ENCODE peak calls at places on chromosomes 16 and 17, in nine cellular contexts. O is IMR-90; X is fibroblast of pulmonary artery; R is naive thymus-derived CD8-positive, alpha-beta T cell; Y is hippocampal formation; G is type B pancreatic cell; M is ovary; A is CD8-positive, alpha-beta T cell; V is T-cell. N is an unnamed sample.

GRCh38 chr17:50363217-50364060 is 9.5 kb downstream of the MRPL27 start:
- DNase-seq in O (peak), X (peak), R (no peak), Y (peak), G (no peak), M (peak), A (no peak), V (no peak), N (no peak)

GRCh38 chr16:85810742-85811115 is 11.2 kb downstream of the COX4I1 start:
- DNase-seq in O (no peak), X (no peak), R (peak), Y (no peak), G (no peak), M (no peak), A (no peak), V (no peak), N (no peak)

GRCh38 chr17:72123496-72123963 is 2.7 kb downstream of the SOX9 start:
- DNase-seq in O (no peak), X (no peak), R (no peak), Y (no peak), G (no peak), M (no peak), A (no peak), V (no peak), N (no peak)

GRCh38 chr17:27800522-27800921 is at the start of gene NOS2:
- DNase-seq in O (no peak), X (no peak), R (no peak), Y (no peak), G (no peak), M (no peak), A (no peak), V (no peak), N (no peak)

GRCh38 chr16:57213462-57213861 is 27.3 kb downstream of the RSPRY1 start:
- DNase-seq in O (no peak), X (no peak), R (no peak), Y (no peak), G (no peak), M (no peak), A (no peak), V (no peak), N (no peak)

GRCh38 chr17:8095361-8095760 is 7.8 kb upstream of the ALOX12B start:
- DNase-seq in O (no peak), X (no peak), R (peak), Y (no peak), G (no peak), M (no peak), A (no peak), V (no peak), N (no peak)

GRCh38 chr16:57725077-57725953 is 10.3 kb upstream of the KATNB1 start:
- DNase-seq in O (no peak), X (no peak), R (no peak), Y (no peak), G (no peak), M (no peak), A (no peak), V (no peak), N (no peak)

GRCh38 chr17:7251330-7252175 is at the start of gene CTDNEP1:
- DNase-seq in O (peak), X (peak), R (peak), Y (peak), G (peak), M (peak), A (peak), V (peak), N (peak)

GRCh38 chr16:50279142-50279865 is 13.0 kb downstream of the ADCY7 start:
- DNase-seq in O (no peak), X (no peak), R (no peak), Y (peak), G (no peak), M (no peak), A (no peak), V (no peak), N (no peak)

GRCh38 chr16:72029567-72030271 is 21.2 kb downstream of the DHODH start:
- DNase-seq in O (no peak), X (no peak), R (no peak), Y (no peak), G (no peak), M (no peak), A (no peak), V (no peak), N (no peak)

GRCh38 chr16:73371584-73372319 is 323.8 kb upstream of the ZFHX3 start:
- DNase-seq in O (no peak), X (no peak), R (no peak), Y (no peak), G (no peak), M (no peak), A (no peak), V (no peak), N (no peak)

GRCh38 chr17:41098476-41098875 is 534 bp upstream of the KRTAP4-8 start:
- DNase-seq in O (peak), X (no peak), R (no peak), Y (no peak), G (no peak), M (no peak), A (no peak), V (no peak), N (no peak)

GRCh38 chr17:47615766-47616424 is 33.8 kb upstream of the KPNB1 start:
- DNase-seq in O (peak), X (peak), R (no peak), Y (peak), G (no peak), M (no peak), A (no peak), V (no peak), N (peak)

GRCh38 chr17:61306003-61306402 is 93.6 kb upstream of the TBX2 start:
- DNase-seq in O (no peak), X (no peak), R (no peak), Y (no peak), G (no peak), M (no peak), A (no peak), V (no peak), N (no peak)

GRCh38 chr17:74603746-74604145 is 11.7 kb upstream of the CD300LD start:
- DNase-seq in O (no peak), X (no peak), R (no peak), Y (no peak), G (no peak), M (no peak), A (no peak), V (no peak), N (no peak)

GRCh38 chr17:36977066-36977465 is 28.3 kb downstream of the AATF start:
- DNase-seq in O (no peak), X (no peak), R (no peak), Y (no peak), G (no peak), M (no peak), A (no peak), V (no peak), N (no peak)

GRCh38 chr16:64280317-64280716 is 841.5 kb downstream of the CDH11 start:
- DNase-seq in O (no peak), X (no peak), R (no peak), Y (no peak), G (no peak), M (no peak), A (no peak), V (no peak), N (no peak)

GRCh38 chr17:13003927-13004326 is 13.9 kb downstream of the ELAC2 start:
- DNase-seq in O (no peak), X (no peak), R (no peak), Y (no peak), G (no peak), M (no peak), A (no peak), V (no peak), N (no peak)

GRCh38 chr17:74177018-74177450 is 26.4 kb upstream of the RPL38 start:
- DNase-seq in O (peak), X (no peak), R (no peak), Y (no peak), G (no peak), M (no peak), A (no peak), V (no peak), N (no peak)

GRCh38 chr17:63099420-63099819 is 133.4 kb downstream of the TANC2 start:
- DNase-seq in O (no peak), X (no peak), R (no peak), Y (no peak), G (no peak), M (no peak), A (no peak), V (no peak), N (no peak)

GRCh38 chr16:7116734-7117133 is 215.9 kb upstream of the RBFOX1 start:
- DNase-seq in O (no peak), X (no peak), R (no peak), Y (no peak), G (no peak), M (no peak), A (no peak), V (no peak), N (no peak)

GRCh38 chr16:83939266-83939856 is 13.7 kb upstream of the OSGIN1 start:
- DNase-seq in O (no peak), X (no peak), R (no peak), Y (no peak), G (no peak), M (no peak), A (no peak), V (no peak), N (no peak)

GRCh38 chr17:65143899-65144590 is 6.9 kb downstream of the RGS9 start:
- DNase-seq in O (no peak), X (no peak), R (no peak), Y (no peak), G (no peak), M (no peak), A (no peak), V (no peak), N (no peak)

GRCh38 chr17:3535253-3535995 is 22.2 kb downstream of the TRPV3 start:
- DNase-seq in O (peak), X (peak), R (peak), Y (peak), G (no peak), M (peak), A (peak), V (peak), N (peak)

GRCh38 chr17:7043544-7044268 is at the start of gene SLC16A11:
- DNase-seq in O (peak), X (peak), R (no peak), Y (no peak), G (no peak), M (peak), A (peak), V (no peak), N (peak)

GRCh38 chr17:41015473-41015872 is 6.5 kb upstream of the KRTAP3-1 start:
- DNase-seq in O (no peak), X (no peak), R (no peak), Y (no peak), G (no peak), M (no peak), A (no peak), V (no peak), N (no peak)